ENCODE peak calls at places on chromosome X, in eight cellular contexts. One of them, this sample, is unnamed.

GRCh38 chrX:42943051-42943450 is 165.1 kb upstream of the PPP1R2C start:
- DNase-seq in aorta: no peak
- DNase-seq in sigmoid colon: no peak
- DNase-seq in cardiac muscle cell: peak; percentile 0
- DNase-seq in neuronal stem cell: no peak
- DNase-seq in Panc1: no peak
- DNase-seq in uterus: no peak
- DNase-seq in tibial nerve: no peak
- DNase-seq in this sample: no peak

GRCh38 chrX:149799095-149799721 is 17.5 kb downstream of the MAGEA9 start:
- DNase-seq in aorta: no peak
- DNase-seq in sigmoid colon: no peak
- DNase-seq in cardiac muscle cell: no peak
- DNase-seq in neuronal stem cell: no peak
- DNase-seq in Panc1: no peak
- DNase-seq in uterus: no peak
- DNase-seq in tibial nerve: no peak
- DNase-seq in this sample: no peak

GRCh38 chrX:21738145-21738949 is 19.6 kb downstream of the SMPX start:
- DNase-seq in aorta: no peak
- DNase-seq in sigmoid colon: no peak
- DNase-seq in cardiac muscle cell: no peak
- DNase-seq in neuronal stem cell: peak; percentile 18
- DNase-seq in Panc1: no peak
- DNase-seq in uterus: no peak
- DNase-seq in tibial nerve: no peak
- DNase-seq in this sample: no peak

GRCh38 chrX:8345473-8345872 is 119.2 kb upstream of the VCX3B start:
- DNase-seq in aorta: no peak
- DNase-seq in sigmoid colon: no peak
- DNase-seq in cardiac muscle cell: no peak
- DNase-seq in neuronal stem cell: no peak
- DNase-seq in Panc1: no peak
- DNase-seq in uterus: no peak
- DNase-seq in tibial nerve: no peak
- DNase-seq in this sample: no peak

GRCh38 chrX:86348669-86349068 is 200.4 kb downstream of the DACH2 start:
- DNase-seq in aorta: no peak
- DNase-seq in sigmoid colon: no peak
- DNase-seq in cardiac muscle cell: no peak
- DNase-seq in neuronal stem cell: no peak
- DNase-seq in Panc1: no peak
- DNase-seq in uterus: no peak
- DNase-seq in tibial nerve: no peak
- DNase-seq in this sample: peak; percentile 51

GRCh38 chrX:45449982-45450381 is 249.3 kb upstream of the DIPK2B start:
- DNase-seq in aorta: no peak
- DNase-seq in sigmoid colon: no peak
- DNase-seq in cardiac muscle cell: peak; percentile 47
- DNase-seq in neuronal stem cell: no peak
- DNase-seq in Panc1: no peak
- DNase-seq in uterus: no peak
- DNase-seq in tibial nerve: no peak
- DNase-seq in this sample: no peak

GRCh38 chrX:22922961-22923360 is 76.8 kb upstream of the DDX53 start:
- DNase-seq in aorta: no peak
- DNase-seq in sigmoid colon: no peak
- DNase-seq in cardiac muscle cell: peak; percentile 92
- DNase-seq in neuronal stem cell: no peak
- DNase-seq in Panc1: no peak
- DNase-seq in uterus: no peak
- DNase-seq in tibial nerve: no peak
- DNase-seq in this sample: no peak

GRCh38 chrX:70049925-70050324 is at the start of gene AWAT2:
- DNase-seq in aorta: no peak
- DNase-seq in sigmoid colon: no peak
- DNase-seq in cardiac muscle cell: peak; percentile 30
- DNase-seq in neuronal stem cell: no peak
- DNase-seq in Panc1: no peak
- DNase-seq in uterus: no peak
- DNase-seq in tibial nerve: no peak
- DNase-seq in this sample: no peak

GRCh38 chrX:113947548-113947947 is 636.3 kb upstream of the HTR2C start:
- DNase-seq in aorta: no peak
- DNase-seq in sigmoid colon: no peak
- DNase-seq in cardiac muscle cell: no peak
- DNase-seq in neuronal stem cell: no peak
- DNase-seq in Panc1: no peak
- DNase-seq in uterus: no peak
- DNase-seq in tibial nerve: no peak
- DNase-seq in this sample: no peak

GRCh38 chrX:71378752-71379151 is 12.6 kb downstream of the TAF1 start:
- DNase-seq in aorta: no peak
- DNase-seq in sigmoid colon: no peak
- DNase-seq in cardiac muscle cell: peak; percentile 5
- DNase-seq in neuronal stem cell: no peak
- DNase-seq in Panc1: no peak
- DNase-seq in uterus: no peak
- DNase-seq in tibial nerve: no peak
- DNase-seq in this sample: no peak

GRCh38 chrX:18098704-18099103 is 122.0 kb downstream of the BEND2 start:
- DNase-seq in aorta: no peak
- DNase-seq in sigmoid colon: no peak
- DNase-seq in cardiac muscle cell: no peak
- DNase-seq in neuronal stem cell: no peak
- DNase-seq in Panc1: no peak
- DNase-seq in uterus: no peak
- DNase-seq in tibial nerve: no peak
- DNase-seq in this sample: no peak

GRCh38 chrX:143429831-143430230 is 87.4 kb downstream of the SPANXN3 start:
- DNase-seq in aorta: no peak
- DNase-seq in sigmoid colon: no peak
- DNase-seq in cardiac muscle cell: no peak
- DNase-seq in neuronal stem cell: no peak
- DNase-seq in Panc1: no peak
- DNase-seq in uterus: no peak
- DNase-seq in tibial nerve: no peak
- DNase-seq in this sample: no peak

GRCh38 chrX:39162322-39162721 is 361.1 kb downstream of the MID1IP1 start:
- DNase-seq in aorta: peak; percentile 79
- DNase-seq in sigmoid colon: no peak
- DNase-seq in cardiac muscle cell: no peak
- DNase-seq in neuronal stem cell: no peak
- DNase-seq in Panc1: no peak
- DNase-seq in uterus: peak; percentile 20
- DNase-seq in tibial nerve: no peak
- DNase-seq in this sample: no peak

GRCh38 chrX:44267116-44267515 is 76.4 kb downstream of the EFHC2 start:
- DNase-seq in aorta: no peak
- DNase-seq in sigmoid colon: no peak
- DNase-seq in cardiac muscle cell: no peak
- DNase-seq in neuronal stem cell: no peak
- DNase-seq in Panc1: no peak
- DNase-seq in uterus: no peak
- DNase-seq in tibial nerve: no peak
- DNase-seq in this sample: no peak

GRCh38 chrX:109740076-109740809 is 7.2 kb upstream of the ACSL4 start:
- DNase-seq in aorta: no peak
- DNase-seq in sigmoid colon: no peak
- DNase-seq in cardiac muscle cell: peak; percentile 64
- DNase-seq in neuronal stem cell: no peak
- DNase-seq in Panc1: no peak
- DNase-seq in uterus: no peak
- DNase-seq in tibial nerve: no peak
- DNase-seq in this sample: no peak

GRCh38 chrX:21944136-21944615 is 3.7 kb downstream of the SMS start:
- DNase-seq in aorta: no peak
- DNase-seq in sigmoid colon: no peak
- DNase-seq in cardiac muscle cell: peak; percentile 19
- DNase-seq in neuronal stem cell: no peak
- DNase-seq in Panc1: no peak
- DNase-seq in uterus: no peak
- DNase-seq in tibial nerve: no peak
- DNase-seq in this sample: no peak

GRCh38 chrX:72097081-72097480 is 34.6 kb downstream of the RTL5 start:
- DNase-seq in aorta: no peak
- DNase-seq in sigmoid colon: no peak
- DNase-seq in cardiac muscle cell: no peak
- DNase-seq in neuronal stem cell: no peak
- DNase-seq in Panc1: no peak
- DNase-seq in uterus: no peak
- DNase-seq in tibial nerve: no peak
- DNase-seq in this sample: no peak

GRCh38 chrX:131791608-131792355 is 231.3 kb upstream of the STK26 start:
- DNase-seq in aorta: no peak
- DNase-seq in sigmoid colon: no peak
- DNase-seq in cardiac muscle cell: no peak
- DNase-seq in neuronal stem cell: no peak
- DNase-seq in Panc1: no peak
- DNase-seq in uterus: no peak
- DNase-seq in tibial nerve: no peak
- DNase-seq in this sample: no peak

GRCh38 chrX:9609987-9610386 is 145.1 kb downstream of the TBL1X start:
- DNase-seq in aorta: no peak
- DNase-seq in sigmoid colon: no peak
- DNase-seq in cardiac muscle cell: no peak
- DNase-seq in neuronal stem cell: no peak
- DNase-seq in Panc1: no peak
- DNase-seq in uterus: no peak
- DNase-seq in tibial nerve: no peak
- DNase-seq in this sample: no peak

GRCh38 chrX:9604908-9605306 is 140.0 kb downstream of the TBL1X start:
- DNase-seq in aorta: no peak
- DNase-seq in sigmoid colon: no peak
- DNase-seq in cardiac muscle cell: no peak
- DNase-seq in neuronal stem cell: no peak
- DNase-seq in Panc1: no peak
- DNase-seq in uterus: no peak
- DNase-seq in tibial nerve: no peak
- DNase-seq in this sample: no peak

GRCh38 chrX:9606971-9607370 is 142.1 kb downstream of the TBL1X start:
- DNase-seq in aorta: no peak
- DNase-seq in sigmoid colon: no peak
- DNase-seq in cardiac muscle cell: no peak
- DNase-seq in neuronal stem cell: no peak
- DNase-seq in Panc1: no peak
- DNase-seq in uterus: no peak
- DNase-seq in tibial nerve: no peak
- DNase-seq in this sample: no peak

GRCh38 chrX:9604111-9604907 is 139.5 kb downstream of the TBL1X start:
- DNase-seq in aorta: peak; percentile 90
- DNase-seq in sigmoid colon: no peak
- DNase-seq in cardiac muscle cell: peak; percentile 43
- DNase-seq in neuronal stem cell: no peak
- DNase-seq in Panc1: no peak
- DNase-seq in uterus: peak; percentile 80
- DNase-seq in tibial nerve: peak; percentile 18
- DNase-seq in this sample: no peak

GRCh38 chrX:9605484-9605883 is 140.6 kb downstream of the TBL1X start:
- DNase-seq in aorta: no peak
- DNase-seq in sigmoid colon: no peak
- DNase-seq in cardiac muscle cell: no peak
- DNase-seq in neuronal stem cell: no peak
- DNase-seq in Panc1: no peak
- DNase-seq in uterus: no peak
- DNase-seq in tibial nerve: no peak
- DNase-seq in this sample: no peak
- H3K4me1 ChIP-seq in aorta: no peaks in the 10 kb centered on the region
- H3K4me1 ChIP-seq in sigmoid colon: no peaks in the 10 kb centered on the region
- H3K4me1 ChIP-seq in cardiac muscle cell: peaks cover 14% of the 10 kb centered on the region
- H3K4me1 ChIP-seq in neuronal stem cell: peaks cover 2% of the 10 kb centered on the region
- H3K4me1 ChIP-seq in Panc1: no peaks in the 10 kb centered on the region
- H3K4me1 ChIP-seq in uterus: no peaks in the 10 kb centered on the region
- H3K4me1 ChIP-seq in tibial nerve: no peaks in the 10 kb centered on the region
- H3K4me1 ChIP-seq in this sample: peaks cover 1% of the 10 kb centered on the region

GRCh38 chrX:153225438-153226098 is 46.5 kb downstream of the MAGEA1 start:
- DNase-seq in aorta: peak; percentile 62
- DNase-seq in sigmoid colon: no peak
- DNase-seq in cardiac muscle cell: no peak
- DNase-seq in neuronal stem cell: no peak
- DNase-seq in Panc1: no peak
- DNase-seq in uterus: no peak
- DNase-seq in tibial nerve: no peak
- DNase-seq in this sample: no peak

DNA sequence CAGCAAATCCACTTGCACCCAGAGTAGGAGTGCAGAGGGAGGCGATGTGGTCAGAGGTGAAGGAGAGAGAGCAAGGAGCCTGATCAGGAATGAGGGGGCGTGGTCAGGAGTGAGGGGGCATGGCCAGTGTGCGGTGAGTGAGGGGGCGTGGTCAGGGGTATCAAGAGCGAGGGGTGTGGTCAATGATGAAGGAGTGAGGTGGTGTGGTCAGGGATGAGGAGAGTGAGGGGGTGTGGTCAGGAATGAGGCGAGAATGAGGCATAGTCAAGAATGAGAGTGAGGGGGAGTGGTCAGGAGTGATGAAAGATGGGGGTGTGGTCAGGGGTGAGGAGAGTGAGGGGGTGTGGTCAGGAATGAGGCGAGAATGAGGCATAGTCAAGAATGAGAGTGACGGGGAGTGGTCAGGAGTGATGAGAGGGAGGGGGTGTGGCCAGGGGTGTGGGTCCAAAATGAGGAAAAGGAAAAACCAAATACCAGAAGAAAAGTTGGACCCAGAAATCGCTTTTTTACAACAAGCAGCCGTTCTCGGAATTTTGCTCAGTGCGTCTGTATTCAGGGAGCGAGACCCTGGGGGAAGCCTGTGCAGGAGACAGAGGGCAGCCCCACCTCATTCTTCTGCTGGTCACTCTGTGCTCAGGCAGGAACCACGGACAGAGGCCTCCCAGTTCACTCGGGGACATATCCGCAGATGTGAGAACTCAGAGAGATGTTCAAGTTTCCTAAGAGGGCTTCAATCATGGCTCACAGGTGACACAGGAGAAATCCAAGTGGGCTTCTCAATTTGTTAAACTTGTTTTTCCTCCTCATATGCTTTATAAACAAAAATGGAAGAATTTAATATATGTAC is 47.5 kb downstream of the MAGEA1 start:
- DNase-seq in aorta: peak; percentile 60
- DNase-seq in sigmoid colon: no peak
- DNase-seq in cardiac muscle cell: peak; percentile 69
- DNase-seq in neuronal stem cell: peak; percentile 91
- DNase-seq in Panc1: peak; percentile 5
- DNase-seq in uterus: peak; percentile 24
- DNase-seq in tibial nerve: peak; percentile 29
- DNase-seq in this sample: peak; percentile 82
- H3K4me3 ChIP-seq in aorta: no peak overlapping the region
- H3K4me3 ChIP-seq in sigmoid colon: no peak overlapping the region
- H3K4me3 ChIP-seq in cardiac muscle cell: no peak overlapping the region
- H3K4me3 ChIP-seq in neuronal stem cell: peak overlapping the region; percentile 63
- H3K4me3 ChIP-seq in Panc1: no peak overlapping the region
- H3K4me3 ChIP-seq in uterus: no peak overlapping the region
- H3K4me3 ChIP-seq in tibial nerve: no peak overlapping the region
- H3K4me3 ChIP-seq in this sample: no peak overlapping the region

GRCh38 chrX:47198687-47199080 is 5.1 kb downstream of the UBA1 start:
- DNase-seq in aorta: no peak
- DNase-seq in sigmoid colon: no peak
- DNase-seq in cardiac muscle cell: no peak
- DNase-seq in neuronal stem cell: no peak
- DNase-seq in Panc1: no peak
- DNase-seq in uterus: no peak
- DNase-seq in tibial nerve: no peak
- DNase-seq in this sample: no peak
- H3K36me3 ChIP-seq in aorta: peaks cover 7% of the 10 kb centered on the region
- H3K36me3 ChIP-seq in sigmoid colon: peaks cover 37% of the 10 kb centered on the region
- H3K36me3 ChIP-seq in cardiac muscle cell: peaks cover 51% of the 10 kb centered on the region
- H3K36me3 ChIP-seq in neuronal stem cell: peaks cover 88% of the 10 kb centered on the region
- H3K36me3 ChIP-seq in Panc1: peaks cover 14% of the 10 kb centered on the region
- H3K36me3 ChIP-seq in uterus: no peaks in the 10 kb centered on the region
- H3K36me3 ChIP-seq in tibial nerve: peaks cover 18% of the 10 kb centered on the region
- H3K36me3 ChIP-seq in this sample: peaks cover 98% of the 10 kb centered on the region

GRCh38 chrX:13092455-13092941 is 48.1 kb upstream of the FAM9C start:
- DNase-seq in aorta: no peak
- DNase-seq in sigmoid colon: peak; percentile 69
- DNase-seq in cardiac muscle cell: no peak
- DNase-seq in neuronal stem cell: no peak
- DNase-seq in Panc1: no peak
- DNase-seq in uterus: no peak
- DNase-seq in tibial nerve: no peak
- DNase-seq in this sample: no peak
- H3K4me1 ChIP-seq in aorta: no peaks in the 10 kb centered on the region
- H3K4me1 ChIP-seq in sigmoid colon: no peaks in the 10 kb centered on the region
- H3K4me1 ChIP-seq in cardiac muscle cell: no peaks in the 10 kb centered on the region
- H3K4me1 ChIP-seq in neuronal stem cell: no peaks in the 10 kb centered on the region
- H3K4me1 ChIP-seq in Panc1: peaks cover 10% of the 10 kb centered on the region
- H3K4me1 ChIP-seq in uterus: no peaks in the 10 kb centered on the region
- H3K4me1 ChIP-seq in tibial nerve: peaks cover 26% of the 10 kb centered on the region
- H3K4me1 ChIP-seq in this sample: no peaks in the 10 kb centered on the region